ENCODE peak calls at places on chromosome 1, in seven cellular contexts. K is HCT116, P is K562, X is SK-N-SH, Y is H1, J is HepG2, R is GM12878. T is an unnamed sample.

GRCh38 chr1:214494706-214495105 is 56.7 kb downstream of the PTPN14 start:
- DNase-seq in K (peak), P (no peak), X (no peak), Y (no peak), J (no peak), R (no peak), T (peak)

GRCh38 chr1:205543351-205544305 is 39.2 kb downstream of the CDK18 start:
- DNase-seq in K (no peak), P (peak), X (peak), Y (peak), J (peak), R (no peak), T (peak)

GRCh38 chr1:202047977-202048376 is 37.6 kb downstream of the ELF3 start:
- DNase-seq in K (no peak), P (peak), X (no peak), Y (no peak), J (peak), R (no peak), T (no peak)

GRCh38 chr1:116504308-116505156 is 66.3 kb downstream of the CD58 start:
- DNase-seq in K (no peak), P (peak), X (no peak), Y (no peak), J (no peak), R (peak), T (no peak)

GRCh38 chr1:116498789-116499628 is 71.8 kb downstream of the CD58 start:
- DNase-seq in K (peak), P (peak), X (peak), Y (peak), J (peak), R (no peak), T (peak)

GRCh38 chr1:1093610-1093943 is 19.5 kb upstream of the RNF223 start:
- DNase-seq in K (no peak), P (no peak), X (no peak), Y (no peak), J (no peak), R (no peak), T (no peak)

GRCh38 chr1:88612299-88612698 is 71.8 kb upstream of the PKN2 start:
- DNase-seq in K (no peak), P (no peak), X (no peak), Y (no peak), J (no peak), R (no peak), T (no peak)

GRCh38 chr1:3910769-3911520 is 10.9 kb upstream of the C1orf174 start:
- DNase-seq in K (peak), P (peak), X (peak), Y (peak), J (peak), R (no peak), T (peak)

GRCh38 chr1:71252900-71253299 is 172.1 kb upstream of the ZRANB2 start:
- DNase-seq in K (no peak), P (no peak), X (no peak), Y (no peak), J (no peak), R (no peak), T (no peak)
- TF ChIP-seq JUND in K (no peak), P (no peak), X (no peak), Y (no peak), J (no peak), R (no peak), T (no peak)

DNA sequence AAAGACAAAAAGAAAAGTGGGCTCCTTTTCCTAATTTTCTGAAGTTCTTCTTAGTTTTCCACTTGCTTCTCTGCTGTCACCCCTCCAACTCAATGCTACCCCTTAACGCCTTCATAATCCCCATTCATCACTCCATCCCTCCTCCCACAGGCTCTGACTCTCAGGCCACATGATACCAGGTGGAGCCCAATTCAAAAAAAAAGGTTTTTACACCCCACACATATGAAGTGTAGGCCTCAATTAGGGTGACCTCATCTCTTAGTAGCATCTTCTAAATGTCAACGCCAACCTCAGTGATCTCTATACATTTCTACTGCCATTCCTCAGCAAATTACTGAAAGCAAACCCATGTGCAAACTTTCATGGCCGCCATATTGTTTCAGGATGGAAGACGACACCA is 6.4 kb downstream of the SSBP3 start:
- DNase-seq in K (no peak), P (no peak), X (no peak), Y (no peak), J (no peak), R (no peak), T (no peak)
- TF ChIP-seq JUND in K (no peak), P (no peak), X (no peak), Y (no peak), J (no peak), R (no peak), T (no peak)

GRCh38 chr1:76037314-76037713 is 37.2 kb upstream of the ST6GALNAC3 start:
- DNase-seq in K (no peak), P (no peak), X (no peak), Y (no peak), J (no peak), R (no peak), T (no peak)

GRCh38 chr1:76035053-76035452 is 39.5 kb upstream of the ST6GALNAC3 start:
- DNase-seq in K (no peak), P (no peak), X (peak), Y (no peak), J (peak), R (no peak), T (no peak)

GRCh38 chr1:76033800-76034475 is 40.6 kb upstream of the ST6GALNAC3 start:
- DNase-seq in K (no peak), P (no peak), X (no peak), Y (no peak), J (no peak), R (no peak), T (no peak)

GRCh38 chr1:76040327-76040868 is 34.1 kb upstream of the ST6GALNAC3 start:
- DNase-seq in K (no peak), P (peak), X (no peak), Y (no peak), J (peak), R (no peak), T (no peak)

DNA sequence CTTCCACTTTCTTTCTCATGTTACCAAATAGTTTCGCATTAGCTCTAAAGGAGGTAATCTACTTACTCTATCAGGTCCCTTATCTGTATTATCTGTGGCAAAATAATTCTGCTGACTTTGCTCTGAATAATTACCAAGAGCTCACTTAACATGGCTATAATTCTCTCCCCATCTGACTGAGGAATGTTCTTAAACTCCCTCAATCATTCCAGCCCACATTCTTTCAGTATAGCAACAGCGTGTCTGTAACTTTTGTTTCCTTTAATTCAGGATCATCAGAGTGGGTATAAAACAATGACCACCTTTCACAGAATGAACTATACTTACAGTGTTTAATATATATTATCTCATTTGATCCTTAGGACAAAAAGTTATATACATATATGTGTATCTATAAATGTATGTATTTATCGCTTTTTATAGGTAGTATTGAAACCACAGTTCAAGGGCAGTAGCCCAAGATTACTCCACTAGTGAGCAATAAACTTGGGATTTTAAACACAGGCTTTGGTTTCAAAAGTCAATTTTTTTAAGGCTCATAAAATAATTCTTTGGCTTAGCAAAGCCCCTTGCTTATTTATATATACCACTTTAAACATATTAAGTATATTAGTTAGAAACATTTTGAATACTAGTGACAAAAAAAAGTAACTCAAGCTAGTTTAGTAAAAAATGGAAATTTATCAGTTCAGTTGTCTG is 36.1 kb upstream of the ST6GALNAC3 start:
- DNase-seq in K (no peak), P (no peak), X (no peak), Y (no peak), J (no peak), R (no peak), T (no peak)
- TF ChIP-seq JUND in K (no peak), P (no peak), X (peak), Y (no peak), J (no peak), R (no peak), T (no peak)

GRCh38 chr1:27577504-27578188 is 26.3 kb downstream of the AHDC1 start:
- DNase-seq in K (no peak), P (no peak), X (no peak), Y (no peak), J (no peak), R (no peak), T (no peak)
- TF ChIP-seq JUND in K (no peak), P (no peak), X (no peak), Y (no peak), J (no peak), R (no peak), T (no peak)

T was measured in T47D.